ENCODE peak calls at places on chromosomes 12 and 14, in five cellular contexts. Z, A, S, I and N are unnamed samples.

GRCh38 chr14:68643673-68644072 is 149.2 kb downstream of the ZFP36L1 start:
- DNase-seq in A (no peak), S (no peak), Z (no peak), I (no peak), N (peak; percentile 35)

GRCh38 chr12:109500406-109501185 is 23.2 kb downstream of the UBE3B start:
- DNase-seq in S (no peak), I (no peak), A (no peak), Z (no peak), N (peak; percentile 76)

GRCh38 chr14:59829941-59830734 is 40.4 kb downstream of the RTN1 start:
- DNase-seq in Z (no peak), I (no peak), A (no peak), S (no peak), N (no peak)

GRCh38 chr12:101671157-101671791 is 26.2 kb upstream of the CHPT1 start:
- DNase-seq in A (no peak), I (no peak), Z (peak; percentile 17), S (peak; percentile 88), N (no peak)

GRCh38 chr12:50243507-50243906 is 39.8 kb downstream of the LIMA1 start:
- DNase-seq in I (no peak), A (no peak), S (no peak), Z (no peak), N (no peak)

GRCh38 chr14:64478634-64479250 is 13.4 kb downstream of the AKAP5 start:
- DNase-seq in Z (no peak), I (peak; percentile 39), S (no peak), A (no peak), N (no peak)

GRCh38 chr14:49427117-49427516 is 159.1 kb downstream of the RPS29 start:
- DNase-seq in I (no peak), A (no peak), Z (no peak), S (no peak), N (peak; percentile 60)

GRCh38 chr12:89259831-89260230 is 92.5 kb downstream of the DUSP6 start:
- DNase-seq in I (no peak), S (no peak), A (no peak), Z (no peak), N (no peak)

GRCh38 chr12:92107621-92108131 is 38.0 kb downstream of the BTG1 start:
- DNase-seq in Z (no peak), I (peak; percentile 55), A (no peak), S (no peak), N (peak; percentile 70)

GRCh38 chr12:69548687-69549086 is 36.6 kb upstream of the CCT2 start:
- DNase-seq in Z (no peak), A (no peak), I (no peak), S (no peak), N (no peak)

GRCh38 chr14:54629635-54630360 is 62.9 kb downstream of the SAMD4A start:
- DNase-seq in S (no peak), Z (no peak), A (no peak), I (no peak), N (no peak)

GRCh38 chr14:54627325-54627717 is 60.4 kb downstream of the SAMD4A start:
- DNase-seq in Z (no peak), A (no peak), S (no peak), I (no peak), N (no peak)

GRCh38 chr14:54631016-54631415 is 64.1 kb downstream of the SAMD4A start:
- DNase-seq in A (no peak), Z (no peak), S (no peak), I (no peak), N (no peak)

GRCh38 chr14:54627718-54628345 is 60.9 kb downstream of the SAMD4A start:
- DNase-seq in Z (peak; percentile 44), I (peak; percentile 40), A (peak; percentile 85), S (peak; percentile 76), N (no peak)

GRCh38 chr14:54629183-54629582 is 62.3 kb downstream of the SAMD4A start:
- DNase-seq in I (no peak), Z (no peak), A (no peak), S (no peak), N (no peak)
- TF ChIP-seq CTCF in I (no peak), Z (no peak), A (no peak), S (no peak), N (no peak)

DNA sequence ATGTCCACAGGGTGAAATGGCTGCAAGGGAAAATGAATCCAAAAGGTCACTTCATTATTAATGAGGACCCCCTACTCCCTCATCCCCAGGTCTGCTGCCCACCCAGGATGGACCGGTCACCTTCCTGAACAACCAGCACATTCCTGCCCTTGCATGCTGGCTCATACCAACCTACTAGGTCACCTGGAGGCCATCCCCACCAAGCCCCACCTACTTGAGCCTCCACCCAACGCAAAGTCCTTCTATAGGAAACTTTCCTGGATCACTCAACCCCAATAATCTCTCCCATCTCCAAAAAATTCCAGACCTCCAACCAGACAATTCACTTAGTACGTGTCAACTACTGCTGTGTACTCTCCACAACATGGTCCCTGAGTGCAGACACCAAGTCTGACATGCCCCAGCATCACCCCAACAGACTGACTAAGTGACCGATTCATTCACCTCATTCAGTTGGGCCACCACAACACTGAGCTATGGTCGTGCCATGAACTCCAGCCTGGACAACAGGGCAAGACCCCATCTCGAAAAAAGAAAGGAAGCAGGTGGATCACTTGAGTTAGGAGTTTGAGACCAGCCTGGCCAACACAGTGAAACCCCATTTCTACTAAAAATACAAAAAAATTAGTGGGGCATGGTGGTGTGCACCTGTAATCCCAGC is 18.1 kb downstream of the CLMN start:
- DNase-seq in A (no peak), I (no peak), S (no peak), Z (no peak), N (no peak)
- H3K4me3 ChIP-seq in A (no peak overlapping the region), I (no peak overlapping the region), S (no peak overlapping the region), Z (no peak overlapping the region), N (no peak overlapping the region)

GRCh38 chr14:104976198-104977007 is 1.8 kb downstream of the AHNAK2 start:
- DNase-seq in Z (peak; percentile 83), S (peak; percentile 96), I (peak; percentile 92), A (peak; percentile 80), N (peak; percentile 92)

GRCh38 chr14:104978774-104979691 is 859 bp upstream of the AHNAK2 start:
- DNase-seq in Z (no peak), I (no peak), S (peak; percentile 73), A (no peak), N (peak; percentile 66)

GRCh38 chr14:104979758-104980591 is 1.8 kb upstream of the AHNAK2 start:
- DNase-seq in S (peak; percentile 2), I (peak; percentile 81), A (peak; percentile 67), Z (peak; percentile 69), N (peak; percentile 48)

GRCh38 chr14:104977008-104977680 is 1.0 kb downstream of the AHNAK2 start:
- DNase-seq in S (peak; percentile 75), I (no peak), A (no peak), Z (peak; percentile 18), N (no peak)

GRCh38 chr14:104977681-104978647 is at the start of gene AHNAK2:
- DNase-seq in I (peak; percentile 95), S (peak; percentile 87), A (peak; percentile 62), Z (peak; percentile 78), N (peak; percentile 95)
- H3K4me1 ChIP-seq in I (peaks cover 26% of the 10 kb centered on the region), S (peaks cover 45% of the 10 kb centered on the region), A (peaks cover 34% of the 10 kb centered on the region), Z (peaks cover 69% of the 10 kb centered on the region), N (no peaks in the 10 kb centered on the region)

GRCh38 chr14:91793704-91794103 is 61.8 kb upstream of the CATSPERB start:
- DNase-seq in I (no peak), S (no peak), A (no peak), Z (no peak), N (no peak)
- TF ChIP-seq CTCF in I (no peak), S (no peak), A (no peak), Z (no peak), N (no peak)

GRCh38 chr12:38905480-38906351 is at the start of gene CPNE8:
- DNase-seq in A (peak; percentile 86), Z (peak; percentile 86), I (peak; percentile 55), S (peak; percentile 92), N (peak; percentile 90)
- H3K4me3 ChIP-seq in A (peak within 1 kb of the TSS; percentile 90), Z (peak within 1 kb of the TSS; percentile 79), I (peak within 1 kb of the TSS; percentile 54), S (peak within 1 kb of the TSS; percentile 63), N (peak within 1 kb of the TSS; percentile 93)

DNA sequence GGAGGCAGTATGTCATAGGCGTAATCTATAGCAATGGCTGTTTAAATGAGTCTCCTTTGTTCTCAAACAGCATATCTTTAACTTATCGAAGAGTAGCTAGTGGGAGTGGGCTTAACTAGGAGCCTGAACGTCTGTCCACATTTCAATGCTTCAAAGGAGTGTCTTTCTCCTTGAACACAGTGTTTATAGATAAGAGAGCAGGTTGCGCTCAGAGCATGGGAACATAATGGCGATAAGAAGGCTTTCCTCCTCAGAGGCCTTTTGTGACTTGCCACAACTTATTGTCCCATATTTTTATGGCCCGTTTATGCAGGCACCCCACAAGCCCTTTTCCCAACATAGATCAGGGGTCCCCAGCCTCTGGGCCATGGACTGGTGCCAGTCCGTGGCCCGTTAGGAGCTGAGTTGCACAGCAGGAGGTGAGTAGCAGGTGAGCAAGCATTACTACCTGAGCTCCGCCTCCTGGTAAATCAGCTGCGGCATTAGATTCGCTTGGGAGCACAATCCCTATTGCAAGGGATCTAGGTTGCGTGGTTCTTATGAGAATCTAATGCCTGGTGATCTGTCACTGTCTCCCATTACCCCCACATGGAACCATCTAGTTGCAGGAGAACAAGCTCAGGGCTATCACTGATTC is 2.5 kb upstream of the DDX47 start:
- DNase-seq in Z (no peak), S (no peak), I (no peak), A (no peak), N (peak; percentile 65)
- H3K4me1 ChIP-seq in Z (peaks cover 62% of the 10 kb centered on the region), S (peaks cover 56% of the 10 kb centered on the region), I (peaks cover 9% of the 10 kb centered on the region), A (peaks cover 28% of the 10 kb centered on the region), N (peaks cover 6% of the 10 kb centered on the region)

GRCh38 chr12:123062682-123063426 is 82.4 kb downstream of the ARL6IP4 start:
- DNase-seq in A (peak; percentile 55), Z (no peak), S (no peak), I (no peak), N (no peak)

GRCh38 chr12:123061806-123062205 is 81.3 kb downstream of the ARL6IP4 start:
- DNase-seq in Z (no peak), I (no peak), S (no peak), A (no peak), N (no peak)

GRCh38 chr12:123064885-123065619 is 84.6 kb downstream of the ARL6IP4 start:
- DNase-seq in A (no peak), I (no peak), S (peak; percentile 71), Z (no peak), N (no peak)

GRCh38 chr12:123064356-123064755 is 83.9 kb downstream of the ARL6IP4 start:
- DNase-seq in I (no peak), A (peak; percentile 84), Z (peak; percentile 81), S (no peak), N (no peak)

GRCh38 chr12:123063535-123063934 is 83.1 kb downstream of the ARL6IP4 start:
- DNase-seq in I (peak; percentile 58), Z (no peak), S (no peak), A (no peak), N (peak; percentile 93)
- TF ChIP-seq CTCF in I (peak; percentile 52), Z (peak; percentile 32), S (no peak), A (no peak), N (peak; percentile 85)